ENCODE peak calls at places on chromosomes 7 and 10, in five cellular contexts. H is fibroblast of lung, L is PC-9, M is endothelial cell of umbilical vein, D is HCT116. J is an unnamed sample.
A peak's percentile ranks its signal among the peaks of the same experiment; 100 is the strongest.

GRCh38 chr7:105387621-105388372 is 924 bp downstream of the SRPK2 start:
- DNase-seq in H (peak; percentile 34), L (peak; percentile 62), M (peak; percentile 67), D (no peak), J (peak; percentile 55)

GRCh38 chr10:84095821-84096497 is 43.4 kb upstream of the GHITM start:
- DNase-seq in H (no peak), L (no peak), M (peak; percentile 76), D (no peak), J (no peak)

GRCh38 chr10:27815261-27815660 is 69.6 kb upstream of the MKX start:
- DNase-seq in H (no peak), L (no peak), M (no peak), D (no peak), J (no peak)

GRCh38 chr7:155800301-155800700 is 12.0 kb downstream of the SHH start:
- DNase-seq in H (no peak), L (no peak), M (no peak), D (no peak), J (no peak)

GRCh38 chr10:13698217-13698616 is 111.5 kb downstream of the PRPF18 start:
- DNase-seq in H (peak; percentile 43), L (no peak), M (no peak), D (no peak), J (no peak)

GRCh38 chr10:93475227-93475626 is 6.9 kb downstream of the MYOF start:
- DNase-seq in H (no peak), L (no peak), M (no peak), D (no peak), J (peak; percentile 38)

GRCh38 chr10:119608316-119609155 is 11.8 kb upstream of the TIAL1 start:
- DNase-seq in H (peak; percentile 40), L (peak; percentile 52), M (peak; percentile 42), D (peak; percentile 54), J (peak; percentile 63)

GRCh38 chr7:138838166-138838565 is 40.2 kb upstream of the ATP6V0A4 start:
- DNase-seq in H (no peak), L (no peak), M (no peak), D (no peak), J (no peak)

DNA sequence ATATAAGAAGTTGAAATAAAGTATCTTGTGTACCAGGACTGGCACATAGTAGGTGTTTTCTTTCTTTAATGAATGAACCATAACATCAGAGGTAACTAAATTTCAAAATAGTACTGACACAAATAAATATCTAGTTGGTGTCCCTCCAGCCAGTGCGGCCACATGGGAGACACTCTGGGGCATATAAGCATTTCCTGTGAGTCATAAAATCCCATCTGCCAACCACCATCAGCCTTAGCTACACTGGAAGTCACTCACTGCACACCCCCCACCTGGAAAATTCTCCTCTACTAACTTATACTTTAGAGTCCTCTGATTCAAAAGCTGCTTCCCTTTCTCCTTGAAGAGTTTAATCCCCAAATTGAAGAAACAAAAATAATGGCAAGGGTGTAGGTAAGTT is 32.5 kb downstream of the DYDC1 start:
- DNase-seq in H (peak; percentile 5), L (no peak), M (peak; percentile 12), D (no peak), J (no peak)
- H3K4me2 ChIP-seq in H (no peak overlapping the region), L (no peak overlapping the region), M (no peak overlapping the region), D (peak overlapping the region; percentile 0), J (no peak overlapping the region)

GRCh38 chr7:2046581-2047271 is 186.0 kb downstream of the MAD1L1 start:
- DNase-seq in H (no peak), L (no peak), M (no peak), D (no peak), J (no peak)
- H3K4me1 ChIP-seq in H (no peaks in the 10 kb centered on the region), L (no peaks in the 10 kb centered on the region), M (no peaks in the 10 kb centered on the region), D (no peaks in the 10 kb centered on the region), J (no peaks in the 10 kb centered on the region)

DNA sequence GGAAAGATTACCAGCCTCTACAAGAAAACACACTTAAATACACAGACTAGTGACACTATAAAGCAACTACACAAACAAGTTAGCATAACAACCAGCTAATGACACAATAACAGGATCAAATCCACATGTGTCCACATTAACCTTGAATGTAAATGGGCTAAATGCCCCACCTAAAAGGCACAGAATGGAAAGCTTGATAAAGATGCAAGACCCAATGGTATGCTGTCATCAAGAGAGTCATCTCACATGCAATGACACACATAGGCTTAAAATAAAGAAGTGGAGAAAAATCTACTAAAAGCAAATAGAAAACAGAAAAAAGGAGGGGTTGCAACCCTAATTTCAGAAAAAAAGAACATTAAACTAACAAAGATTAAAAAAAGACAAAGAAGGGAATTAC is 14.0 kb upstream of the GIMAP4 start:
- DNase-seq in H (no peak), L (no peak), M (no peak), D (no peak), J (no peak)
- TF ChIP-seq EZH2 in H (no peak), L (no peak), M (no peak), D (no peak), J (no peak)

DNA sequence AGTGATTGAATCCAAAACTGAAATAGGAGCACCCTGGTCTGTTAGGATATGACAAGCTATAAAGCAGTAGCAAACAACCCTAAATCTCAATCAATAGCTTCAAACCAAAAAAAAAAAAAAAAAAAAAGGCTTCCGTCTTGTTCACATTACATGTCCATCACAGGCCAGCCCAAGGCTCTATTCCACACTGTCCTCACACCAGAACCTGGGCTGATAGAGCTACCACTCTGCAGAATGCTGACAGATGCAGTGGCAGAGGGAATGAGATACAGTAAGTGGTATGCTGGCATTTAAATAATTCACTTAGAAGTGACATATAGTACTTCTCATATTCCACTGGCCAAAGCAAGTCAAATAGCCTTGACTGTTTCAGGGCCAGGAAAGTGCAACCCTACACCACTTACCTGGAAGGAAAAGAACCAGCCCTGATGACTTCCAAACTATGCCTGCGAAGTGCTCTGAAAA is 5.8 kb downstream of the CDCA7L start:
- DNase-seq in H (no peak), L (no peak), M (no peak), D (no peak), J (no peak)
- H3K4me2 ChIP-seq in H (no peak overlapping the region), L (no peak overlapping the region), M (peak overlapping the region; percentile 3), D (no peak overlapping the region), J (no peak overlapping the region)

GRCh38 chr10:43820663-43821062 is 172.0 kb upstream of the ZNF32 start:
- DNase-seq in H (no peak), L (no peak), M (no peak), D (no peak), J (no peak)
- H3K4me1 ChIP-seq in H (peaks cover 20% of the 10 kb centered on the region), L (no peaks in the 10 kb centered on the region), M (no peaks in the 10 kb centered on the region), D (no peaks in the 10 kb centered on the region), J (no peaks in the 10 kb centered on the region)

DNA sequence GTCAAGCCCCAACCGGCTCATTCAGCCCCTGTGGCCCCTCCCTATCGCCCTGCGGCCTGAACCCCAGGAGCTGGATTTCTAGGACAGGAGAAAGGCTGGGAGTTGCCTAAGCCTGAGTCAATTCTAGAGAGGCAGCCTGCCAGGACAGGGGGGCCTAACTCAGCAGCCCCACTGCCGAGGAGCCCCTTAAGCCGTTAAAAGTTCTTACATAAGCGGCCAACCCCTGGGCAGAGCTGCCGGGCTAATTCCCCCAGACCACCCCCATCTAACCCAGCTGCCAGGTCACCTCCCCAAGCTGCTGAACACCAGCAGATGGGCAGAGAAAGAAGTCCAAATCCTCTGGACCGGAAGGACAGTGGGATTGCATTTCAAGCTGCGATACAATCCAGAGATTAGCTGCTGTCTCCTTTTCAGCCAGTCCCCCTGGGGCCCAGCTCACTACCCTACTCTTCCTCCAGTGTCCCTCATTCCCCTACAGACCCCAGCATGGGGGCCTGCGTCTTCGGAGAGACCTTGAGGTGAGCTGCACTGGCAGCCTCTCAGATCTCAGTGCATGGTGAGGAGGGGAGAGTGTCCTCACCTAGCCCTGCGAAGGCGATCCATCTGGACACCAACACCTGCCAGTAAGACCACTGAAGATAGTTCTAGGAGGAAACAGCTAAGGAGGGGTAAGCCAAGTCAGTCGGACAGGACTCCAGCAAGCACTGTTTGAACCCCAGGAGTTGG is 910 bp downstream of the IMPDH1 start:
- DNase-seq in H (peak; percentile 25), L (no peak), M (no peak), D (no peak), J (no peak)
- TF ChIP-seq EZH2 in H (no peak), L (no peak), M (peak; percentile 36), D (no peak), J (no peak)

DNA sequence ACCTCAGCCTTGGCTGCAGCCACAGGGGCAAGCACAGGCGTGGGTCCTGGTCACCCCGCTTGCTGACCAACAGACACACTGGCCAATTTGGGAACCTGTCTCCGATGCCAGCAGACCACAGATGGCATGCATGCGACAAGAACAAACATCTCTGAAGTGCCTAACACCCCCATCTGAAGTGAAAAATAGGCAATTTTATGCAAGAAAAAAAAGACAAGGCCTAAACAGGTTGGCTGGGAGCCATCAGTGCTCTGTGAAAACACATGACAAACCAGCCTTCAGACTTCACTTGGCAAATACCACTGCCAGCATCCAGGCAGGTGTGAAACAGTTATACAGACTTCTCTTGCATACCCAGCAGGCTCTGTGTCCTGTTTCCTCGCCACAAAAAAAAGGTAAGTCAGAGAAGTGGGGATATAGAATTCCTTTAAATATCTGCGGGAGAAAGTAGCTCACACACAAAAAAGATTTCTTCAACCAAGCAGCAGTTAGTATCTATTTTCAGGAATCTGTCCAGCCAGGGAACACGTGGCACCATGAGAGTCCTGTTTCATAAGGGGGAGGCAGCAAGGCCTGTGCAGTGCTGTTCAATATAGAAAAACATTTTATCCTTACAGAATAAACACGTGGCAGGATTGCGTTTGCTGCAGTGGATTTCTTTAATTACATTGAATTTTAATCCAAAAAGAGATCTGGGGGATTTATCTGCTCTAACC is 293.4 kb upstream of the MKLN1 start:
- DNase-seq in H (no peak), L (no peak), M (no peak), D (no peak), J (no peak)
- H3K4me2 ChIP-seq in H (no peak overlapping the region), L (no peak overlapping the region), M (no peak overlapping the region), D (no peak overlapping the region), J (no peak overlapping the region)

J was measured in PC-3.